ENCODE peak calls at places on chromosomes 4 and X, in four cellular contexts. P, X, F and C are unnamed samples.

GRCh38 chrX:132651411-132652086 is 162.7 kb upstream of the MBNL3 start:
- DNase-seq in P (no peak), F (no peak), X (no peak), C (no peak)

GRCh38 chrX:24148535-24149345 is 789 bp upstream of the ZFX start:
- DNase-seq in X (peak), P (no peak), F (no peak), C (peak)

GRCh38 chr4:5052424-5052702 is 1.1 kb downstream of the STK32B start:
- DNase-seq in F (no peak), P (no peak), X (no peak), C (no peak)

GRCh38 chr4:157220026-157220881 is at the start of gene GRIA2:
- DNase-seq in P (no peak), F (no peak), X (peak), C (peak)

GRCh38 chr4:142322996-142323395 is 523.1 kb downstream of the INPP4B start:
- DNase-seq in F (no peak), P (no peak), X (no peak), C (no peak)

GRCh38 chr4:26028793-26029511 is 114.9 kb downstream of the SMIM20 start:
- DNase-seq in F (peak), P (peak), X (peak), C (peak)

GRCh38 chr4:13173974-13174373 is 310.2 kb downstream of the RAB28 start:
- DNase-seq in X (no peak), F (no peak), P (no peak), C (no peak)

GRCh38 chr4:37243722-37244582 is 591 bp upstream of the NWD2 start:
- DNase-seq in X (no peak), F (no peak), P (no peak), C (no peak)

GRCh38 chrX:72308566-72309296 is 3.0 kb upstream of the CITED1 start:
- DNase-seq in F (peak), X (peak), P (no peak), C (peak)

GRCh38 chr4:22661443-22661842 is 31.3 kb upstream of the GBA3 start:
- DNase-seq in F (no peak), P (no peak), X (no peak), C (no peak)